ENCODE peak calls at places on chromosomes 6 and 20, in four cellular contexts. N, F, L and A are unnamed samples.

GRCh38 chr6:160253714-160254113 is 4.9 kb downstream of the SLC22A2 start:
- DNase-seq in L (peak; percentile 11), F (no peak), N (no peak), A (no peak)

GRCh38 chr6:25872804-25873203 is 1.2 kb downstream of the SLC17A3 start:
- DNase-seq in N (no peak), L (no peak), F (no peak), A (no peak)

GRCh38 chr6:115613488-115613887 is 447.2 kb downstream of the FRK start:
- DNase-seq in N (no peak), F (no peak), L (no peak), A (no peak)

GRCh38 chr6:131949909-131950766 is 1.0 kb downstream of the CCN2 start:
- DNase-seq in L (peak; percentile 75), F (no peak), N (peak; percentile 32), A (peak; percentile 77)

GRCh38 chr6:170177383-170178265 is 113.3 kb downstream of the DLL1 start:
- DNase-seq in F (no peak), N (no peak), L (no peak), A (no peak)

GRCh38 chr6:97066056-97066455 is 141.5 kb downstream of the KLHL32 start:
- DNase-seq in L (no peak), N (no peak), F (no peak), A (no peak)

GRCh38 chr20:12207875-12208274 is 290.2 kb downstream of the BTBD3 start:
- DNase-seq in N (peak; percentile 0), L (peak; percentile 44), F (no peak), A (no peak)

GRCh38 chr6:35238843-35239289 is 20.7 kb upstream of the ZNF76 start:
- DNase-seq in F (no peak), L (no peak), N (no peak), A (no peak)

GRCh38 chr20:53578492-53579222 is 15.0 kb downstream of the ZNF217 start:
- DNase-seq in L (peak; percentile 94), N (peak; percentile 82), F (peak; percentile 79), A (no peak)

GRCh38 chr20:41119593-41120561 is 17.5 kb upstream of the PLCG1 start:
- DNase-seq in N (no peak), F (no peak), L (peak; percentile 52), A (no peak)

GRCh38 chr6:15961630-15962448 is 167.0 kb upstream of the MYLIP start:
- DNase-seq in F (no peak), N (no peak), L (no peak), A (no peak)
- H3K4me3 ChIP-seq in F (no peak overlapping the region), N (no peak overlapping the region), L (no peak overlapping the region), A (no peak overlapping the region)

DNA sequence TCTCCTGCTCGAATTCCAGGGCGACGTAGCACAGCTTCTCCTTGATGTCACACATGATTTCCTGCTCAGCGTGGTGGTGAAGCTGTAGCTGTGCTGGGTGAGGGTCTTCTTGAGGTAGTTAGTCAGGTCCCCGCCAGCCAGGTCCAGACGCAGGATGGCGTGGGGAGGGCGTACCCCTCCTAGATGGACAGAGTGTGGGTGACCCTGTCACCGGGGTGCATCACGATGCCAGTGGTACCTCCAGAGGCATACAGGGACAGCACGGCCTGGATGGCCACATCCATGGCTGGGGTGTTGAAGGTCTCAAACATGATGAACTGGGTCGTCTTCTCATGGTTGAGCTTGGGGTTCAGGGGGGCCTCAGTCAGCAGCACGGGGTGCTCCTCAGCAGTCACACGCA is 110.2 kb upstream of the CNR1 start:
- DNase-seq in N (no peak), L (no peak), F (no peak), A (no peak)
- TF ChIP-seq TCF7L2 in N (no peak), L (no peak), F (no peak), A (no peak)

GRCh38 chr6:70062010-70062409 is 195.7 kb downstream of the COL19A1 start:
- DNase-seq in F (no peak), L (no peak), N (no peak), A (no peak)

GRCh38 chr6:70060680-70061079 is 194.3 kb downstream of the COL19A1 start:
- DNase-seq in N (no peak), F (no peak), L (no peak), A (no peak)

DNA sequence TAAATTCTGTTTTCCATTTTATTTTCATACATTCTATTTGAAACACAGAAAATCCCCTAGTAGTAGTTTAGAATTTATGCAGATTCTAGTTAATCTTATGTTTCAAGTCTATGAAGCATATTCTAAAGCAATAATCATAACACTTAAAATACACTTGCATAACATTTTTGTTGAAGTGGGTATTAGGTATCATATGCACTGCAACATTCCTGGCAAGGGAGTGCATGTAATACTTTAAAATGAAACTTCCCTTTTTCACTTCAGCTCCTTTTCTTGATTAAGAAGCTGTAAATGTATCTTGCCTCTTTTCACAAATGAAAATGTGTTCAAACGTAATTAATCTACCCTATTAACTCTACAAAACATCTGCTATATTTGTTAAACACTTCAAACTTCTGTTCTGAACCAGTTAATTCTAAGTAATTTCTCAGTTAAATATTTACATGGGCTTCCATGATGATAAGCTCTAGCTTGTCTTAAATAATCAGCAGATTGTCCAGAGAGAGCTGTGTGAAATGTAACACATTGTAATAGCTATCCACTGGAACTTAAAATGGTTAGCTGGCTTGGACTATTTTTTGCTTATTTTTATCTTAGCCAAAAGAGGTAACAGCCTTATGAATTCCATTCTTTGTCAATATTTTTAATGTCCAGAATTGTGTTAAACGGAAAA is 192.8 kb downstream of the COL19A1 start:
- DNase-seq in N (no peak), L (no peak), F (no peak), A (no peak)
- H3K4me3 ChIP-seq in N (no peak overlapping the region), L (no peak overlapping the region), F (no peak overlapping the region), A (no peak overlapping the region)

DNA sequence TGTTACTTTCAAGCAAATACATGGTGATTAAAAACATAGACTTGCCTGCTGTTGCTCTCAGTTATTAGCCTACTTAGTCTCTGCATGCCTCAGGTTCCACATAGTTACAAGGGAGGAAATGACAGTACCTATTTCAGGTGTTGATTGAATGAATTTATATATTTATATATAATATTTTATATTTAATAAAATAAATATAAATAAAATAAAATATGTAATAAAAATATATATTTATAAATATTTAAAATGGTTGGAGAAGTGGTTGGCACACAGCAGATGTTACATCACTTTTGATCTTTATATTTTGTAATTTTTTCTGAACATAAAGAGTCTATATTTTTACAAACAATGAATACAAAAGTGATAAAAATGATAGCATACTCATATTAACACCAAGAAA is 716.0 kb upstream of the EYS start:
- DNase-seq in N (no peak), L (no peak), F (no peak), A (no peak)
- TF ChIP-seq TCF7L2 in N (no peak), L (no peak), F (no peak), A (no peak)

GRCh38 chr6:136076496-136076895 is 173.6 kb downstream of the MTFR2 start:
- DNase-seq in N (no peak), L (no peak), F (no peak), A (no peak)
- H3K4me3 ChIP-seq in N (no peak overlapping the region), L (no peak overlapping the region), F (no peak overlapping the region), A (no peak overlapping the region)

GRCh38 chr20:13865825-13866351 is 81.1 kb downstream of the NDUFAF5 start:
- DNase-seq in L (no peak), N (no peak), F (no peak), A (no peak)
- TF ChIP-seq TCF7L2 in L (no peak), N (no peak), F (no peak), A (no peak)

GRCh38 chr20:37600486-37600885 is 72.8 kb upstream of the BLCAP start:
- DNase-seq in L (no peak), N (no peak), F (no peak), A (no peak)

GRCh38 chr20:37598101-37598530 is 70.4 kb upstream of the BLCAP start:
- DNase-seq in L (no peak), N (no peak), F (no peak), A (no peak)

GRCh38 chr20:37596890-37597539 is 69.3 kb upstream of the BLCAP start:
- DNase-seq in L (no peak), F (no peak), N (no peak), A (no peak)

GRCh38 chr20:37596168-37596567 is 68.5 kb upstream of the BLCAP start:
- DNase-seq in F (no peak), L (no peak), N (no peak), A (no peak)

DNA sequence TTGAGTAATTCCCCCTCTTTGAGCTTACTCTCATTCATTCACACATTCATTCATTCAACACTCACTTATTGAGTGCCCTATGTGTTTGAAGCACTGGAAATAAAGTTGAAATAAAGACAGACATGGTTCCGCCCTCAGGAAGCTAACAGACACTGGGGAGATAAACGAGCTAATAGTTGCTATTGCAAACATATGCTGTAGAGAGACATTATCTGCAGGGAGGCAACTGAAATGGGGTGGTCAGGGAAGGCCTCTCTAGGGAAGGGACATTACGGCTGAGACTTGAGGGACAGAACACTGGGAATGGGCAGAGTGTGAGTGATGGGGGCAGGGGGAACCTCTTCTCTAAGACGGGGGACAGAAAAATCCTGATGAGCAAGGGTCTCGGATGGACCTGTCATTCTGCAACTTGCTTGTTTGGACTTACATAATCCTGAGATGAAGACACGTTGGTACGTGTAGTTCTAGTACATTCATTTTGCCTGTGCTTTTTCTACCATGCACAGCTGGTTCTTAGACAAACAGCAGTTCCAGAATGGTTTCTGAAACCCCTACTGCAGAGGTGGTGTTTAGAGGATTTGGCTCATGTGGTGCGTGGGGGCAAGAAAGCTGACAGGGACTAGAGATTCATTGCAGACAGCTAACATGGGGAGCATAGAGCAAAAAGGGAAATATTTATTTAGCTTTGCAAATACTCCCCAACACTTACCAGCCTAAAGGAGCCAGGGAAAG is 71.1 kb upstream of the BLCAP start:
- DNase-seq in L (no peak), F (no peak), N (no peak), A (no peak)
- H3K4me3 ChIP-seq in L (no peak overlapping the region), F (no peak overlapping the region), N (no peak overlapping the region), A (no peak overlapping the region)